ENCODE peak calls at places on chromosomes 4 and X, in four cellular contexts. W is skeletal muscle cell, E is endothelial cell, A is activated T-cell treated with anti-CD3 and anti-CD28 coated beads for 1 hour. B is an unnamed sample.

GRCh38 chr4:142446965-142447474 is 399.1 kb downstream of the INPP4B start:
- DNase-seq in A (no peak), W (no peak), E (no peak), B (no peak)

GRCh38 chr4:25795566-25796454 is 67.0 kb downstream of the SEL1L3 start:
- DNase-seq in W (peak; percentile 46), A (no peak), E (no peak), B (no peak)

GRCh38 chr4:13484045-13484748 is at the start of gene RAB28:
- DNase-seq in E (peak; percentile 94), W (peak; percentile 81), A (peak; percentile 89), B (peak; percentile 94)

GRCh38 chr4:98710831-98711230 is 52.4 kb upstream of the TSPAN5 start:
- DNase-seq in A (no peak), E (no peak), W (no peak), B (no peak)

GRCh38 chrX:93868289-93868985 is 194.4 kb downstream of the FAM133A start:
- DNase-seq in E (no peak), W (no peak), A (no peak), B (no peak)

GRCh38 chr4:139763205-139763604 is 97.6 kb downstream of the MGST2 start:
- DNase-seq in W (no peak), E (no peak), A (no peak), B (peak; percentile 53)

GRCh38 chrX:115311666-115312065 is 22.2 kb downstream of the LUZP4 start:
- DNase-seq in A (no peak), E (peak; percentile 51), W (no peak), B (peak; percentile 73)

GRCh38 chr4:98706200-98706813 is 47.9 kb upstream of the TSPAN5 start:
- DNase-seq in W (no peak), E (no peak), A (no peak), B (no peak)

GRCh38 chrX:3743821-3744439 is 30.5 kb upstream of the PRKX start:
- DNase-seq in E (no peak), W (no peak), A (no peak), B (no peak)

GRCh38 chrX:24782011-24782410 is 88.3 kb downstream of the POLA1 start:
- DNase-seq in E (no peak), W (no peak), A (no peak), B (no peak)

GRCh38 chr4:55838356-55838755 is 15.1 kb upstream of the EXOC1 start:
- DNase-seq in E (no peak), W (no peak), A (no peak), B (no peak)

GRCh38 chr4:39026096-39026495 is 6.1 kb downstream of the TMEM156 start:
- DNase-seq in E (no peak), A (no peak), W (no peak), B (no peak)

GRCh38 chrX:131288738-131289511 is at the start of gene IGSF1:
- DNase-seq in E (peak; percentile 11), W (peak; percentile 1), A (no peak), B (peak; percentile 40)

GRCh38 chr4:184238072-184238743 is 20.5 kb upstream of the ENPP6 start:
- DNase-seq in E (no peak), W (no peak), A (no peak), B (no peak)

GRCh38 chrX:47361538-47362511 is 8.6 kb upstream of the ZNF157 start:
- DNase-seq in A (no peak), E (peak; percentile 57), W (peak; percentile 90), B (peak; percentile 62)

GRCh38 chr4:78652282-78652876 is 100.8 kb downstream of the ANXA3 start:
- DNase-seq in W (no peak), E (no peak), A (no peak), B (no peak)

GRCh38 chrX:20913760-20914159 is 460.5 kb upstream of the CNKSR2 start:
- DNase-seq in A (no peak), W (no peak), E (peak; percentile 44), B (no peak)

GRCh38 chr4:73299548-73300280 is 41.1 kb upstream of the ANKRD17 start:
- DNase-seq in E (no peak), A (no peak), W (no peak), B (no peak)

GRCh38 chr4:176792348-176793059 is at the start of gene VEGFC:
- DNase-seq in W (no peak), E (peak; percentile 65), A (no peak), B (peak; percentile 79)

GRCh38 chrX:97605271-97605670 is 721.6 kb downstream of the RPA4 start:
- DNase-seq in W (no peak), A (no peak), E (no peak), B (no peak)

GRCh38 chrX:24676403-24677024 is 17.2 kb upstream of the POLA1 start:
- DNase-seq in E (no peak), W (no peak), A (no peak), B (no peak)

GRCh38 chr4:88859191-88859812 is 161.7 kb upstream of the NAP1L5 start:
- DNase-seq in A (no peak), W (no peak), E (no peak), B (no peak)

GRCh38 chr4:54840992-54841768 is 183.4 kb downstream of the KIT start:
- DNase-seq in A (no peak), E (no peak), W (no peak), B (no peak)

GRCh38 chr4:110271986-110272385 is 73.6 kb upstream of the ELOVL6 start:
- DNase-seq in A (no peak), W (no peak), E (no peak), B (no peak)

GRCh38 chr4:92657695-92658094 is 353.9 kb downstream of the GRID2 start:
- DNase-seq in E (no peak), A (no peak), W (no peak), B (no peak)

GRCh38 chr4:7418131-7418943 is 16.4 kb downstream of the PSAPL1 start:
- DNase-seq in A (no peak), E (no peak), W (no peak), B (no peak)

GRCh38 chr4:88225216-88226107 is 58.9 kb downstream of the PPM1K start:
- DNase-seq in E (no peak), A (no peak), W (no peak), B (no peak)

GRCh38 chr4:173001571-173001970 is 167.0 kb upstream of the GALNT7 start:
- DNase-seq in A (no peak), E (no peak), W (peak; percentile 59), B (no peak)

GRCh38 chr4:181569553-181569952 is 673.6 kb upstream of the TENM3 start:
- DNase-seq in W (peak; percentile 10), A (no peak), E (no peak), B (no peak)

GRCh38 chrX:104566921-104567501 is 1.0 kb downstream of the IL1RAPL2 start:
- DNase-seq in A (no peak), W (no peak), E (peak; percentile 14), B (no peak)

GRCh38 chrX:1163231-1163630 is 49.2 kb downstream of the CRLF2 start:
- DNase-seq in E (no peak), W (no peak), A (no peak), B (no peak)

GRCh38 chr4:186936496-186937375 is 213.1 kb upstream of the FAT1 start:
- DNase-seq in A (no peak), W (no peak), E (no peak), B (no peak)

GRCh38 chrX:30620980-30621716 is 32.1 kb upstream of the GK start:
- DNase-seq in W (peak; percentile 82), E (no peak), A (no peak), B (no peak)

GRCh38 chr4:138951764-138952163 is 63.8 kb upstream of the NOCT start:
- DNase-seq in E (no peak), A (no peak), W (no peak), B (no peak)

GRCh38 chr4:38884254-38884653 is 16.6 kb downstream of the FAM114A1 start:
- DNase-seq in E (no peak), W (no peak), A (no peak), B (no peak)

GRCh38 chr4:25433966-25434667 is 57.1 kb downstream of the ANAPC4 start:
- DNase-seq in E (no peak), A (no peak), W (no peak), B (no peak)

B was measured in glutamatergic neuron.